ENCODE peak calls at places on chromosome X, in six cellular contexts. W is AG04449, U is dorsolateral prefrontal cortex, M is body of pancreas, Q is AG04450, K is endodermal cell. G is an unnamed sample.

GRCh38 chrX:17375631-17376380 is 806 bp downstream of the NHS start:
- DNase-seq in W (no peak), Q (no peak), K (peak), M (peak), U (peak), G (no peak)

GRCh38 chrX:119735467-119735866 is 22.9 kb upstream of the SOWAHD start:
- DNase-seq in K (no peak), U (no peak), Q (no peak), M (no peak), W (no peak), G (no peak)

GRCh38 chrX:100864967-100865366 is 9.2 kb downstream of the NOX1 start:
- DNase-seq in Q (no peak), K (no peak), U (no peak), M (no peak), W (peak), G (no peak)

GRCh38 chrX:137550561-137551305 is 15.2 kb upstream of the ZIC3 start:
- DNase-seq in K (peak), Q (no peak), M (no peak), W (no peak), U (peak), G (no peak)

GRCh38 chrX:73524906-73525305 is 38.1 kb upstream of the CHIC1 start:
- DNase-seq in Q (no peak), U (no peak), M (no peak), K (no peak), W (no peak), G (no peak)

GRCh38 chrX:115191490-115192243 is 2.5 kb downstream of the RBMXL3 start:
- DNase-seq in U (no peak), K (no peak), W (no peak), M (no peak), Q (no peak), G (no peak)

GRCh38 chrX:32576885-32577284 is 634.5 kb downstream of the DMD start:
- DNase-seq in M (no peak), Q (no peak), U (no peak), W (no peak), K (no peak), G (no peak)

GRCh38 chrX:3548743-3549441 is 164.6 kb downstream of the PRKX start:
- DNase-seq in M (peak), U (no peak), W (no peak), Q (peak), K (no peak), G (peak)

GRCh38 chrX:26851981-26852380 is 611.2 kb downstream of the PPP4R3C start:
- DNase-seq in W (no peak), U (no peak), K (no peak), M (no peak), Q (no peak), G (no peak)

GRCh38 chrX:17846045-17846444 is 15.1 kb downstream of the RAI2 start:
- DNase-seq in U (peak), M (no peak), W (no peak), Q (no peak), K (no peak), G (no peak)

GRCh38 chrX:39162322-39162721 is 361.1 kb downstream of the MID1IP1 start:
- DNase-seq in K (peak), W (no peak), M (no peak), U (no peak), Q (no peak), G (no peak)

GRCh38 chrX:6227445-6227820 is 1.2 kb downstream of the NLGN4X start:
- DNase-seq in M (no peak), K (peak), W (no peak), Q (no peak), U (peak), G (no peak)

GRCh38 chrX:68018248-68019203 is 414.8 kb downstream of the OPHN1 start:
- DNase-seq in W (no peak), U (no peak), K (peak), M (no peak), Q (no peak), G (peak)

GRCh38 chrX:118528089-118528753 is 32.6 kb downstream of the DOCK11 start:
- DNase-seq in K (no peak), W (no peak), Q (no peak), U (no peak), M (no peak), G (no peak)

GRCh38 chrX:56618250-56618649 is 54.8 kb downstream of the UBQLN2 start:
- DNase-seq in W (no peak), U (no peak), M (no peak), Q (no peak), K (no peak), G (no peak)

GRCh38 chrX:20410540-20410939 is 143.8 kb upstream of the RPS6KA3 start:
- DNase-seq in Q (no peak), W (no peak), U (no peak), M (no peak), K (no peak), G (no peak)

GRCh38 chrX:7076245-7076661 is 71.3 kb upstream of the STS start:
- DNase-seq in K (no peak), U (peak), W (no peak), Q (no peak), M (no peak), G (no peak)

GRCh38 chrX:40107291-40108083 is 9.7 kb upstream of the BCOR start:
- DNase-seq in K (peak), U (peak), Q (no peak), M (peak), W (no peak), G (no peak)

GRCh38 chrX:136497556-136498048 is at the start of gene HTATSF1:
- DNase-seq in W (no peak), K (no peak), U (peak), M (no peak), Q (no peak), G (no peak)

GRCh38 chrX:40318076-40318475 is 220.3 kb upstream of the BCOR start:
- DNase-seq in Q (no peak), U (no peak), W (no peak), M (no peak), K (no peak), G (no peak)

GRCh38 chrX:40008841-40009461 is 88.8 kb downstream of the BCOR start:
- DNase-seq in M (peak), K (peak), U (no peak), Q (no peak), W (no peak), G (no peak)

GRCh38 chrX:150099316-150099715 is 161.0 kb upstream of the EOLA2 start:
- DNase-seq in U (no peak), W (no peak), Q (no peak), K (no peak), M (no peak), G (no peak)

GRCh38 chrX:109714340-109714958 is 18.6 kb downstream of the ACSL4 start:
- DNase-seq in M (no peak), Q (peak), K (no peak), U (no peak), W (peak), G (peak)

GRCh38 chrX:153649178-153649914 is 2.3 kb downstream of the DUSP9 start:
- DNase-seq in K (peak), U (no peak), M (peak), Q (no peak), W (no peak), G (no peak)

GRCh38 chrX:15909605-15910004 is 55.0 kb upstream of the AP1S2 start:
- DNase-seq in W (no peak), K (peak), Q (no peak), M (no peak), U (no peak), G (no peak)

GRCh38 chrX:123833387-123833786 is 26.5 kb upstream of the XIAP start:
- DNase-seq in Q (peak), U (peak), W (no peak), K (peak), M (peak), G (no peak)
- TF ChIP-seq CTCF in Q (peak), U (peak), W (peak), K (peak), M (peak), G (peak)

DNA sequence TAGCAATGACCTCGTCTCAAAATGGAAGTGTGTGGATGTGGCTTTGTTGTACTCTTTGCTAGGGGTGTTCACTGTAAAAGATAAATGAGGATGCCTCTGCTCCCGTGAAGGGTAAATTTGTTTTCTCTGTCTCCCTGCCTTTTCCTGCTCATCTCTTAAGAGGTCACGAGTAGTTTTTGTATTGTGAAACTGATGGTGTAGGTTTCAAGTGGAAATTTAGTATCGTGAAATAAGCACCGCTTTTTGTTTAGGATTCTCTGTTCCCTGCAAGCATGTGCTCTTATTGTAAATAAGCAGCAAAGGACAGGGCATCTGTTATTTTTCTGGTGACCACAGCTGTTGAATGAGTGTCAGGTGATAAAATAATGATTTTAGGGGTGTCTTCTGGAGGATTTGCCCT is 104.6 kb downstream of the PHEX start:
- DNase-seq in U (no peak), W (no peak), M (no peak), Q (no peak), K (no peak), G (no peak)
- H3K4me3 ChIP-seq in U (no peak), W (no peak), M (no peak), Q (no peak), K (no peak), G (no peak)

GRCh38 chrX:1537031-1537715 is at the start of gene P2RY8:
- DNase-seq in Q (no peak), M (peak), K (no peak), U (no peak), W (no peak), G (no peak)
- TF ChIP-seq CTCF in Q (no peak), M (no peak), K (no peak), U (no peak), W (no peak), G (no peak)

GRCh38 chrX:106611323-106611681 is 476 bp upstream of the RADX start:
- DNase-seq in K (no peak), W (no peak), M (no peak), U (no peak), Q (no peak), G (no peak)

GRCh38 chrX:106613277-106613676 is 1.5 kb downstream of the RADX start:
- DNase-seq in U (no peak), K (no peak), M (no peak), Q (no peak), W (no peak), G (no peak)

GRCh38 chrX:106615041-106615440 is 3.3 kb downstream of the RADX start:
- DNase-seq in Q (no peak), U (no peak), K (no peak), M (no peak), W (no peak), G (no peak)

GRCh38 chrX:106612403-106612789 is 618 bp downstream of the RADX start:
- DNase-seq in M (no peak), K (no peak), W (no peak), Q (no peak), U (no peak), G (no peak)

GRCh38 chrX:106611682-106612402 is at the start of gene RADX:
- DNase-seq in Q (peak), W (no peak), K (peak), U (peak), M (peak), G (no peak)
- H3K4me3 ChIP-seq in Q (peak), W (peak), K (peak), U (peak), M (peak), G (peak)

GRCh38 chrX:132819885-132820284 is 138.5 kb downstream of the HS6ST2 start:
- DNase-seq in U (no peak), Q (no peak), K (no peak), M (no peak), W (no peak), G (no peak)
- TF ChIP-seq CTCF in U (no peak), Q (no peak), K (no peak), M (no peak), W (no peak), G (no peak)

GRCh38 chrX:155262970-155263754 is 1.1 kb downstream of the RAB39B start:
- DNase-seq in K (no peak), U (no peak), Q (no peak), M (no peak), W (no peak), G (no peak)
- H3K4me3 ChIP-seq in K (peak), U (peak), Q (no peak), M (no peak), W (no peak), G (no peak)